ENCODE peak calls at places on chromosome 15, in nine cellular contexts. R, O, C, I, D, Z, B, N and F are unnamed samples.

GRCh38 chr15:100245855-100246254 is 95.9 kb downstream of the ADAMTS17 start:
- DNase-seq in B (no peak), I (no peak), O (no peak), D (no peak), N (no peak), Z (no peak), R (no peak), C (no peak), F (no peak)

GRCh38 chr15:69789648-69790393 is 307.9 kb downstream of the TLE3 start:
- DNase-seq in Z (no peak), O (no peak), N (no peak), B (no peak), D (no peak), C (no peak), I (no peak), R (no peak), F (no peak)

GRCh38 chr15:40379853-40380252 is 2.7 kb upstream of the KNSTRN start:
- DNase-seq in R (no peak), I (no peak), B (peak; percentile 99), N (no peak), Z (peak; percentile 86), D (peak; percentile 62), C (peak; percentile 38), O (peak; percentile 98), F (no peak)

GRCh38 chr15:100704281-100705055 is 102.1 kb downstream of the ASB7 start:
- DNase-seq in B (peak; percentile 93), N (no peak), D (no peak), I (no peak), C (peak; percentile 3), R (no peak), O (peak; percentile 97), Z (no peak), F (no peak)

GRCh38 chr15:64146041-64146440 is 5.5 kb upstream of the SNX22 start:
- DNase-seq in C (no peak), N (no peak), D (no peak), B (no peak), O (no peak), R (no peak), I (no peak), Z (no peak), F (no peak)

GRCh38 chr15:80483656-80484055 is 79.5 kb downstream of the ARNT2 start:
- DNase-seq in B (no peak), C (no peak), D (no peak), N (no peak), O (no peak), R (no peak), Z (no peak), I (no peak), F (no peak)

GRCh38 chr15:38459480-38459879 is 5.6 kb downstream of the FAM98B start:
- DNase-seq in I (no peak), D (no peak), B (no peak), N (no peak), R (no peak), O (no peak), Z (no peak), C (no peak), F (no peak)

GRCh38 chr15:92117301-92117731 is 263.8 kb downstream of the SLCO3A1 start:
- DNase-seq in I (no peak), Z (no peak), R (no peak), O (peak; percentile 31), C (no peak), B (no peak), D (peak; percentile 33), N (no peak), F (no peak)

GRCh38 chr15:20340331-20340811 is 201.2 kb downstream of the GOLGA6L6 start:
- DNase-seq in D (peak; percentile 51), N (no peak), B (no peak), Z (peak; percentile 77), O (no peak), I (peak; percentile 44), C (peak; percentile 26), R (no peak), F (no peak)

GRCh38 chr15:89114974-89115373 is 26.7 kb downstream of the ABHD2 start:
- DNase-seq in N (no peak), D (peak; percentile 51), R (no peak), C (no peak), Z (peak; percentile 66), I (peak; percentile 55), O (peak; percentile 55), B (peak; percentile 84), F (no peak)

GRCh38 chr15:51751687-51752683 is 588 bp downstream of the TMOD2 start:
- DNase-seq in O (peak; percentile 61), R (no peak), B (peak; percentile 49), C (peak; percentile 36), N (no peak), I (peak; percentile 57), D (peak; percentile 33), Z (peak; percentile 62), F (no peak)

GRCh38 chr15:87748483-87748882 is 508.1 kb downstream of the NTRK3 start:
- DNase-seq in O (no peak), N (no peak), Z (no peak), I (no peak), R (no peak), D (no peak), C (no peak), B (no peak), F (no peak)

GRCh38 chr15:55916666-55917409 is 76.6 kb downstream of the NEDD4 start:
- DNase-seq in R (no peak), O (peak; percentile 90), C (no peak), N (no peak), B (peak; percentile 80), Z (no peak), I (peak; percentile 11), D (no peak), F (no peak)
- H3K4me3 ChIP-seq in R (no peak overlapping the region), O (peak overlapping the region; percentile 70), C (no peak overlapping the region), N (no peak overlapping the region), B (peak overlapping the region; percentile 14), Z (peak overlapping the region; percentile 15), I (no peak overlapping the region), D (no peak overlapping the region), F (no peak overlapping the region)

GRCh38 chr15:76204558-76204845 is 106.8 kb downstream of the ETFA start:
- DNase-seq in R (no peak), Z (no peak), I (no peak), C (no peak), D (no peak), N (no peak), O (no peak), B (no peak), F (no peak)

GRCh38 chr15:76201536-76202255 is 109.6 kb downstream of the ETFA start:
- DNase-seq in C (peak; percentile 12), O (no peak), I (no peak), N (no peak), D (no peak), B (no peak), R (no peak), Z (no peak), F (no peak)

GRCh38 chr15:76203766-76204557 is 107.3 kb downstream of the ETFA start:
- DNase-seq in I (no peak), B (no peak), O (no peak), D (no peak), N (no peak), Z (no peak), R (no peak), C (peak; percentile 11), F (no peak)

GRCh38 chr15:76204916-76205460 is 106.3 kb downstream of the ETFA start:
- DNase-seq in N (no peak), D (no peak), B (no peak), C (no peak), O (no peak), Z (no peak), R (no peak), I (no peak), F (no peak)

GRCh38 chr15:76203346-76203745 is 107.9 kb downstream of the ETFA start:
- DNase-seq in Z (no peak), D (no peak), R (no peak), B (no peak), I (no peak), C (peak; percentile 4), O (no peak), N (no peak), F (no peak)
- H3K4me3 ChIP-seq in Z (no peak overlapping the region), D (no peak overlapping the region), R (no peak overlapping the region), B (no peak overlapping the region), I (no peak overlapping the region), C (no peak overlapping the region), O (no peak overlapping the region), N (no peak overlapping the region), F (no peak overlapping the region)

GRCh38 chr15:90408657-90409056 is 20.6 kb downstream of the IQGAP1 start:
- DNase-seq in I (no peak), N (no peak), O (no peak), C (no peak), Z (no peak), B (no peak), R (no peak), D (no peak), F (no peak)

GRCh38 chr15:90411176-90411575 is 23.1 kb downstream of the IQGAP1 start:
- DNase-seq in C (no peak), R (no peak), O (no peak), D (no peak), I (no peak), N (no peak), Z (no peak), B (no peak), F (no peak)

GRCh38 chr15:90413411-90414379 is 25.7 kb downstream of the IQGAP1 start:
- DNase-seq in N (no peak), O (peak; percentile 54), R (peak; percentile 58), Z (peak; percentile 66), I (no peak), D (no peak), B (peak; percentile 64), C (no peak), F (peak; percentile 46)

GRCh38 chr15:90414408-90415028 is 26.5 kb downstream of the IQGAP1 start:
- DNase-seq in R (no peak), C (no peak), D (no peak), Z (no peak), N (no peak), I (no peak), B (peak; percentile 92), O (peak; percentile 86), F (no peak)

DNA sequence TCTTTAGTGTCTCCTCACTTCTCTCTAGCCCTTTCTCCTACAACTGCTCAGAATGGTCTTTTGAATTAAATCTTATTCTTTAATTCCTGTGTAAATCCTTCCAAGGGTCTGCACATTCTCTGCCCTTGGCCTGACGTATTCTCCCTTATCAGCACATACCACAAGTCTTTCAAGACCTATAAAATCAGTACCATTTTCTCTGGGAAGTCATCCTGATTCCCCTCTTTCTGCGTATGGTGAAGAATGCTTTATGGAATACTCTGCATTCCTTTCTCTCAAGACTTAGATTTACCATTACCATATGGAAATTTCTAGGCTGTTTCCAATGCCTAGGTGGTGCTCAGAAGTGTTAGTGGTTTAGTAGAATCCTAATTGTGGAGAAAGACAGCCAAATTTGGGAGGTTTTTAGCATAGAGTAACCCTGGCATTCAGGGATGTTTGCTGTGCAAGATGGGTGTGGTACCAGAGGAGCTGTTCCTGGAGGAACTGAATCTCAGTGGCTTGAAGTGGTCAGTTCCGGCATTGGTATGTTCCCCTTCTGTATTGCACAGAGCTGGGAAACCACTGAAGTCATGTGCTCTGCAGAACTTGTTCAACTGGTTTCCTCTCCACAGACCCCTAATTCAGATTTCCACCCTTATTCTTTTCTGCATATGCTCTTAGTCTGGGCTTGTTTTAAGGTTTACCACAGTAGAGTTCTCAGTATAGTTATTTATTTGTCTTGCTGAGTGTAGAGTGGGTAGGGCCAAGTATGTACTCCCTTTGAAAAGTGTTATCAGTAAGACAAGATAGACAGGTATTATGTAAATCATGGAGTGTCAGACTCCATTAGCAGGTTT is 24.5 kb downstream of the IQGAP1 start:
- DNase-seq in R (peak; percentile 55), I (peak; percentile 29), D (peak; percentile 59), B (peak; percentile 64), Z (peak; percentile 61), C (no peak), O (peak; percentile 81), N (peak; percentile 44), F (peak; percentile 33)
- H3K4me3 ChIP-seq in R (no peak overlapping the region), I (no peak overlapping the region), D (no peak overlapping the region), B (no peak overlapping the region), Z (no peak overlapping the region), C (no peak overlapping the region), O (peak overlapping the region; percentile 17), N (no peak overlapping the region), F (no peak overlapping the region)

GRCh38 chr15:74244818-74245341 is 8.8 kb downstream of the CCDC33 start:
- DNase-seq in N (no peak), Z (no peak), R (peak; percentile 47), B (no peak), C (no peak), D (no peak), O (no peak), I (no peak), F (no peak)
- H3K4me3 ChIP-seq in N (no peak overlapping the region), Z (no peak overlapping the region), R (peak overlapping the region; percentile 44), B (no peak overlapping the region), C (no peak overlapping the region), D (no peak overlapping the region), O (no peak overlapping the region), I (no peak overlapping the region), F (no peak overlapping the region)